ENCODE peak calls at places on chromosomes 5 and 9, in six cellular contexts. V is A549, N is K562, S is GM12878, U is HepG2, B is H1. C is an unnamed sample.

GRCh38 chr9:137820161-137820855 is 57.3 kb upstream of the CACNA1B start:
- DNase-seq in V (no peak), N (no peak), S (no peak), U (no peak), B (no peak), C (no peak)

GRCh38 chr9:104868303-104868686 is 59.7 kb downstream of the ABCA1 start:
- DNase-seq in V (no peak), N (no peak), S (no peak), U (no peak), B (no peak), C (no peak)

GRCh38 chr5:14871084-14871572 is 450 bp downstream of the ANKH start:
- DNase-seq in V (peak), N (peak), S (no peak), U (no peak), B (peak), C (no peak)

GRCh38 chr5:83306572-83307241 is 164.8 kb upstream of the VCAN start:
- DNase-seq in V (no peak), N (no peak), S (peak), U (no peak), B (no peak), C (peak)

GRCh38 chr5:129103397-129103796 is 8.8 kb downstream of the ISOC1 start:
- DNase-seq in V (no peak), N (no peak), S (no peak), U (no peak), B (no peak), C (no peak)

GRCh38 chr5:147576646-147577535 is 67.0 kb upstream of the DPYSL3 start:
- DNase-seq in V (peak), N (peak), S (no peak), U (no peak), B (peak), C (no peak)

GRCh38 chr9:97573482-97574073 is 59.6 kb downstream of the TSTD2 start:
- DNase-seq in V (no peak), N (no peak), S (no peak), U (peak), B (no peak), C (peak)

GRCh38 chr5:132012385-132013005 is 1.0 kb upstream of the ACSL6 start:
- DNase-seq in V (no peak), N (peak), S (no peak), U (peak), B (peak), C (no peak)

GRCh38 chr5:131610198-131611063 is 24.6 kb downstream of the RAPGEF6 start:
- DNase-seq in V (peak), N (no peak), S (no peak), U (peak), B (no peak), C (peak)

GRCh38 chr5:166068547-166069335 is 2222.7 kb upstream of the WWC1 start:
- DNase-seq in V (no peak), N (no peak), S (no peak), U (no peak), B (no peak), C (no peak)

GRCh38 chr5:170151105-170151831 is 45.6 kb downstream of the FOXI1 start:
- DNase-seq in V (peak), N (peak), S (no peak), U (peak), B (peak), C (peak)

GRCh38 chr5:168317521-168318147 is 26.2 kb downstream of the WWC1 start:
- DNase-seq in V (peak), N (peak), S (no peak), U (peak), B (no peak), C (peak)

GRCh38 chr5:83364322-83365299 is 106.9 kb upstream of the VCAN start:
- DNase-seq in V (no peak), N (no peak), S (peak), U (no peak), B (no peak), C (no peak)

GRCh38 chr9:92042260-92042659 is 73.0 kb downstream of the SPTLC1 start:
- DNase-seq in V (no peak), N (no peak), S (no peak), U (no peak), B (no peak), C (no peak)

GRCh38 chr5:1312993-1313833 is 18.3 kb upstream of the TERT start:
- DNase-seq in V (no peak), N (no peak), S (peak), U (no peak), B (no peak), C (no peak)

GRCh38 chr9:132008184-132008781 is 71.4 kb downstream of the MED27 start:
- DNase-seq in V (peak), N (no peak), S (no peak), U (no peak), B (no peak), C (peak)

GRCh38 chr9:96021616-96022444 is 146.3 kb downstream of the ERCC6L2 start:
- DNase-seq in V (no peak), N (no peak), S (no peak), U (no peak), B (peak), C (no peak)

GRCh38 chr9:74765572-74765971 is 122.1 kb downstream of the TRPM6 start:
- DNase-seq in V (no peak), N (no peak), S (no peak), U (no peak), B (no peak), C (no peak)

GRCh38 chr9:96554801-96555566 is 64.7 kb downstream of the CDC14B start:
- DNase-seq in V (no peak), N (no peak), S (no peak), U (no peak), B (no peak), C (no peak)

GRCh38 chr5:169637085-169637855 is at the start of gene DOCK2:
- DNase-seq in V (no peak), N (peak), S (no peak), U (no peak), B (peak), C (no peak)

GRCh38 chr5:31706186-31706585 is 67.3 kb downstream of the PDZD2 start:
- DNase-seq in V (no peak), N (no peak), S (no peak), U (no peak), B (no peak), C (no peak)

GRCh38 chr9:19969721-19970120 is 180.9 kb upstream of the SLC24A2 start:
- DNase-seq in V (no peak), N (no peak), S (no peak), U (no peak), B (no peak), C (no peak)
- TF ChIP-seq CEBPB in V (no peak), N (no peak), S (no peak), U (no peak), B (no peak), C (no peak)

GRCh38 chr5:40441733-40442132 is 238.0 kb upstream of the PTGER4 start:
- DNase-seq in V (no peak), N (no peak), S (no peak), U (peak), B (no peak), C (no peak)
- TF ChIP-seq MAX in V (no peak), N (no peak), S (no peak), U (no peak), B (no peak), C (no peak)

GRCh38 chr5:179152941-179153340 is 92.8 kb downstream of the ZNF354C start:
- DNase-seq in V (no peak), N (no peak), S (no peak), U (no peak), B (no peak), C (no peak)
- TF ChIP-seq CEBPB in V (no peak), N (no peak), S (no peak), U (no peak), B (no peak), C (no peak)

DNA sequence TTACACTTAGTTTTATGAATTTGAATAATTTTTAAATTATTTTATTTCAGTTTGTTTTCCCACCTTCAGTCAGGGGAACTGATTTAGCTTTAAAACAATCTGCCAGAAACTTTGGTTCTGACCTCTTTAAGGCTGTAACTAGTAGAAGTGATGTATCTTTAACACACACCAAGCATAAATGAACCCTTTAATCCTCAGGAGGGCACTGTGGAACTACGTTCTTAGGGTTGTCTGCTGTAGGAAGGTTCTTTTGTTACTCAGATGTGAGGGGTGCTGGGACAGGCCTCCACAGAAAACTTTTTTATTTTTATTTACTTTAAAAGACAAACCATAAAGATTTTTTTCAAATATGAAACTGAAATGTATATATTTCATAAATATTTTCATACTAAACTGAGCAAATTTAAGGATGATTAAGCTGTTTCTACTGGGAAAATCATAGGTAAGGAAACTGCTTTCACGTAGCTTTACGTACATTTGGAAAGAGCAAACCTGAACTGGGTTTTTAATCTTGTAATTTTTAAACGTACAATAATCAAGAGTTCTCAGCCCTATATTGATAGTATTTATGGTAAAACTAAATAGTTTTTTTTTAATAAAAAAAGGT is 5.3 kb downstream of the KLF4 start:
- DNase-seq in V (peak), N (peak), S (peak), U (peak), B (no peak), C (peak)
- TF ChIP-seq MAX in V (no peak), N (no peak), S (no peak), U (no peak), B (no peak), C (no peak)

GRCh38 chr5:59174248-59174844 is 591.5 kb downstream of the RAB3C start:
- DNase-seq in V (peak), N (peak), S (no peak), U (peak), B (no peak), C (peak)
- TF ChIP-seq CEBPB in V (no peak), N (no peak), S (no peak), U (no peak), B (no peak), C (no peak)

GRCh38 chr5:44952376-44952775 is 143.6 kb downstream of the MRPS30 start:
- DNase-seq in V (peak), N (peak), S (peak), U (peak), B (no peak), C (peak)
- TF ChIP-seq MAX in V (no peak), N (no peak), S (no peak), U (no peak), B (no peak), C (no peak)

DNA sequence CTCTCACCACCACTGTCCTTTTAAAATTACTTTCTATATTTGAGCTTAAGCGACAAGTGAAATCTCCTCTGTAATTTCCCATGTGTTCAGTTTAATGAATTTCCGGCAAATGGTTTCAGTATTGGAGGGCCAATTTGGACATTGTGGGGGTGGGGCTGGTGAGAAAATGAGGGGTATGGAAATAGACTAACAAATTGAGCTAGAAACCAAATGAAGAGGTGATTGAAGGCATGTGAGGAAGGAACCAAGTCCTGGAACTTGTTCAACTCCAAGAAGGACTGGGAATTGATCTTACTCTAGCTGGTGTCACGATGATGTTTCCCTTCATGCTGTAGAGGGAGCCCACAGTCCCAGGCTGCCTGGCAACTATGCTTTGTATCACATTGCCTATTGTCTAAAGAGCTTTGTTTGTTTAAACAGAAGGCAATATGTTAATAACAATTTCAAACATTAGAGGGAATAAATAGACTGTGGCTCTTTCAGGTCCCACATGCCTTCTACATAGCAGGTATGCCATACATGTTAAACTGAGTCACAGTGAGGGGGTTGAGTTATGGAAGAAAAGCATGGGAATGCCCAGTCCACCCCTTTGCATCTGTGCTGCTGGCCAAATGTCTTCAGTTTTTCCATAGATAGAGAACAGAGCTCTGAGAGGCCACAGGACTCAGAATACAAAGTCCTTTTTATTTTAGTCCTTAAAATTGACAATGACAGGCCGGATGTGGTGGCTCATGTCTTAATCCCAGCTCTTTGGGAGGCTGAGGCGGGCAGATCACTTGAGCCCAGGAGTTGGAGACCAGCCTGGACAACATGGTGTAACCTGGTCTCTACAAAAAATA is 25.0 kb upstream of the MATR3 start:
- DNase-seq in V (no peak), N (peak), S (no peak), U (no peak), B (no peak), C (no peak)
- TF ChIP-seq CEBPB in V (no peak), N (no peak), S (no peak), U (no peak), B (no peak), C (no peak)

C was measured in HCT116.